ENCODE peak calls at places on chromosomes 6 and 20, in eight cellular contexts. C, K, B, D, I, A, O and Z are unnamed samples.

GRCh38 chr6:30612213-30612612 is 4.8 kb downstream of the PPP1R10 start:
- DNase-seq in O (peak), D (no peak), B (no peak), K (no peak), I (peak), C (no peak), A (peak), Z (no peak)

GRCh38 chr20:44395183-44395962 is 39.9 kb downstream of the HNF4A start:
- DNase-seq in B (no peak), I (no peak), D (no peak), C (no peak), O (no peak), K (no peak), A (no peak), Z (no peak)

GRCh38 chr6:36616888-36617521 is 22.8 kb downstream of the SRSF3 start:
- DNase-seq in C (peak), A (peak), O (peak), B (no peak), D (peak), K (no peak), I (no peak), Z (no peak)

GRCh38 chr6:150201285-150201684 is 58.4 kb downstream of the PPP1R14C start:
- DNase-seq in K (no peak), C (no peak), A (no peak), O (no peak), D (no peak), I (no peak), B (no peak), Z (no peak)

GRCh38 chr6:55980627-55981211 is 105.3 kb upstream of the BMP5 start:
- DNase-seq in D (no peak), A (peak), C (peak), K (no peak), O (peak), I (peak), B (peak), Z (no peak)

GRCh38 chr20:36745234-36745926 is 510 bp downstream of the NDRG3 start:
- DNase-seq in C (peak), I (no peak), O (no peak), D (no peak), A (peak), B (no peak), K (no peak), Z (no peak)

GRCh38 chr20:5786930-5787826 is 37.0 kb downstream of the SHLD1 start:
- DNase-seq in O (peak), K (no peak), D (peak), C (peak), B (no peak), I (peak), A (peak), Z (no peak)

GRCh38 chr6:45942953-45943352 is 72.7 kb downstream of the CLIC5 start:
- DNase-seq in A (no peak), B (no peak), I (no peak), D (no peak), K (no peak), O (no peak), C (no peak), Z (no peak)

GRCh38 chr6:166466178-166467122 is 83.7 kb upstream of the MPC1 start:
- DNase-seq in O (no peak), B (no peak), A (no peak), D (peak), C (no peak), K (no peak), I (peak), Z (no peak)

GRCh38 chr6:21500894-21501293 is 92.7 kb upstream of the SOX4 start:
- DNase-seq in D (peak), B (no peak), C (no peak), O (peak), K (no peak), A (no peak), I (no peak), Z (no peak)

GRCh38 chr6:116969211-116969863 is 92.3 kb downstream of the RFX6 start:
- DNase-seq in D (peak), C (peak), K (peak), I (peak), O (peak), B (peak), A (peak), Z (no peak)

GRCh38 chr6:42729731-42730130 is 7.3 kb upstream of the PRPH2 start:
- DNase-seq in I (peak), B (no peak), C (no peak), D (no peak), K (no peak), O (no peak), A (peak), Z (no peak)

GRCh38 chr20:46715292-46715756 is 5.9 kb downstream of the SLC2A10 start:
- DNase-seq in A (peak), C (no peak), B (no peak), I (peak), K (no peak), O (no peak), D (peak), Z (no peak)

GRCh38 chr20:9610665-9611064 is 96.3 kb downstream of the LAMP5 start:
- DNase-seq in A (no peak), I (no peak), O (no peak), B (no peak), D (no peak), K (no peak), C (no peak), Z (no peak)

GRCh38 chr20:33242319-33243100 is 6.7 kb downstream of the BPIFA1 start:
- DNase-seq in K (no peak), B (no peak), I (no peak), A (no peak), O (no peak), D (no peak), C (no peak), Z (no peak)

GRCh38 chr6:24522090-24522820 is 27.5 kb downstream of the ALDH5A1 start:
- DNase-seq in O (peak), K (no peak), D (no peak), A (peak), B (no peak), C (no peak), I (peak), Z (no peak)

GRCh38 chr6:11043552-11043960 is 549 bp downstream of the ELOVL2 start:
- DNase-seq in A (no peak), K (no peak), D (no peak), B (peak), O (no peak), I (no peak), C (no peak), Z (no peak)

GRCh38 chr6:34246563-34247391 is 2.0 kb downstream of the SMIM29 start:
- DNase-seq in K (no peak), A (peak), O (peak), C (no peak), B (peak), D (no peak), I (peak), Z (peak)

GRCh38 chr6:104014133-104014532 is 845.6 kb downstream of the HACE1 start:
- DNase-seq in K (no peak), B (no peak), I (no peak), D (no peak), O (no peak), A (no peak), C (no peak), Z (no peak)

GRCh38 chr20:14207591-14207990 is 129.8 kb downstream of the FLRT3 start:
- DNase-seq in O (no peak), K (no peak), B (no peak), D (no peak), C (no peak), I (no peak), A (no peak), Z (no peak)